ENCODE peak calls at places on chromosomes 4 and X, in six cellular contexts. O is aorta, D is transverse colon, N is IMR-90, A is endodermal cell, W is heart right ventricle. T is an unnamed sample.

GRCh38 chr4:89914609-89915008 is 20.0 kb downstream of the MMRN1 start:
- DNase-seq in O (no peak), A (no peak), D (no peak), W (no peak), N (no peak), T (no peak)

GRCh38 chr4:176320340-176320975 is 692 bp downstream of the SPCS3 start:
- DNase-seq in A (peak; percentile 87), W (peak; percentile 90), D (peak; percentile 91), N (peak; percentile 84), O (peak; percentile 97), T (peak; percentile 91)

GRCh38 chr4:107691378-107691777 is 28.7 kb downstream of the PAPSS1 start:
- DNase-seq in D (no peak), A (no peak), W (no peak), O (no peak), N (no peak), T (no peak)

GRCh38 chr4:173505924-173506779 is 23.9 kb downstream of the HAND2 start:
- DNase-seq in D (peak; percentile 63), O (peak; percentile 85), N (peak; percentile 45), A (peak; percentile 92), W (peak; percentile 66), T (peak; percentile 63)

GRCh38 chr4:170242471-170242870 is 152.7 kb upstream of the AADAT start:
- DNase-seq in D (no peak), W (no peak), A (no peak), O (no peak), N (no peak), T (no peak)

GRCh38 chr4:143411527-143412480 is 75.1 kb downstream of the GAB1 start:
- DNase-seq in A (no peak), N (peak; percentile 58), W (no peak), O (no peak), D (no peak), T (no peak)

GRCh38 chr4:109921384-109921808 is 8.7 kb downstream of the EGF start:
- DNase-seq in O (no peak), A (peak; percentile 59), W (no peak), D (no peak), N (peak; percentile 86), T (no peak)

GRCh38 chrX:105564536-105564935 is 257.8 kb upstream of the NRK start:
- DNase-seq in D (no peak), W (no peak), O (no peak), N (peak; percentile 20), A (no peak), T (no peak)

GRCh38 chrX:9379697-9380551 is 84.9 kb upstream of the TBL1X start:
- DNase-seq in A (no peak), W (no peak), O (no peak), D (peak; percentile 37), N (peak; percentile 61), T (no peak)

GRCh38 chr4:15250021-15250441 is 177.8 kb upstream of the C1QTNF7 start:
- DNase-seq in O (no peak), A (no peak), W (peak; percentile 32), D (no peak), N (peak; percentile 13), T (peak; percentile 53)

GRCh38 chr4:107531927-107532326 is 188.1 kb downstream of the PAPSS1 start:
- DNase-seq in D (no peak), W (no peak), N (no peak), O (no peak), A (no peak), T (no peak)

GRCh38 chr4:127997534-127998388 is 32.6 kb downstream of the ABHD18 start:
- DNase-seq in A (no peak), O (no peak), N (peak; percentile 63), W (no peak), D (no peak), T (no peak)

GRCh38 chr4:158722917-158723793 is at the start of gene PPID:
- DNase-seq in A (peak; percentile 93), D (peak; percentile 90), N (peak; percentile 70), O (peak; percentile 95), W (peak; percentile 88), T (peak; percentile 88)

GRCh38 chr4:6263541-6264540 is 5.8 kb upstream of the WFS1 start:
- DNase-seq in D (peak; percentile 57), O (peak; percentile 75), W (peak; percentile 51), N (peak; percentile 63), A (peak; percentile 80), T (no peak)

GRCh38 chr4:83440148-83440814 is 15.3 kb downstream of the HELQ start:
- DNase-seq in D (no peak), N (no peak), A (no peak), O (no peak), W (no peak), T (no peak)

GRCh38 chr4:47049347-47049746 is 18.0 kb downstream of the GABRB1 start:
- DNase-seq in N (no peak), D (no peak), W (no peak), A (no peak), O (no peak), T (no peak)

GRCh38 chr4:602559-602942 is 22.8 kb upstream of the PDE6B start:
- DNase-seq in O (no peak), N (no peak), W (peak; percentile 32), A (peak; percentile 99), D (peak; percentile 88), T (no peak)

GRCh38 chr4:111399523-111400135 is 745.6 kb upstream of the FAM241A start:
- DNase-seq in A (no peak), O (no peak), N (peak; percentile 6), W (peak; percentile 12), D (no peak), T (no peak)

GRCh38 chr4:71211748-71212147 is 127.1 kb upstream of the SLC4A4 start:
- DNase-seq in N (no peak), D (no peak), O (no peak), W (no peak), A (no peak), T (no peak)

GRCh38 chr4:60737858-60738257 is 462.3 kb upstream of the ADGRL3 start:
- DNase-seq in W (no peak), O (no peak), N (peak; percentile 74), A (no peak), D (no peak), T (no peak)

GRCh38 chr4:174215936-174216699 is 67.3 kb downstream of the FBXO8 start:
- DNase-seq in N (no peak), D (no peak), O (no peak), A (peak; percentile 73), W (no peak), T (no peak)

GRCh38 chr4:174107749-174108354 is 175.6 kb downstream of the FBXO8 start:
- DNase-seq in N (no peak), A (peak; percentile 71), D (no peak), O (no peak), W (no peak), T (no peak)

GRCh38 chr4:16225681-16225995 is 633 bp downstream of the TAPT1 start:
- DNase-seq in O (no peak), D (no peak), N (no peak), A (no peak), W (no peak), T (no peak)

GRCh38 chrX:7412840-7413239 is 264.9 kb upstream of the PUDP start:
- DNase-seq in D (no peak), W (no peak), A (no peak), N (no peak), O (no peak), T (no peak)

GRCh38 chr4:2356123-2357069 is 62.0 kb downstream of the ZFYVE28 start:
- DNase-seq in W (no peak), A (peak; percentile 45), D (peak; percentile 4), N (no peak), O (peak; percentile 63), T (no peak)

GRCh38 chrX:46777971-46778810 is 19.3 kb upstream of the SLC9A7 start:
- DNase-seq in A (peak; percentile 50), D (no peak), N (peak; percentile 56), O (no peak), W (no peak), T (no peak)
- H3K27ac ChIP-seq in A (peak overlapping the region; percentile 16), D (no peak overlapping the region), N (peak overlapping the region; percentile 47), O (no peak overlapping the region), W (no peak overlapping the region), T (peak overlapping the region; percentile 16)

DNA sequence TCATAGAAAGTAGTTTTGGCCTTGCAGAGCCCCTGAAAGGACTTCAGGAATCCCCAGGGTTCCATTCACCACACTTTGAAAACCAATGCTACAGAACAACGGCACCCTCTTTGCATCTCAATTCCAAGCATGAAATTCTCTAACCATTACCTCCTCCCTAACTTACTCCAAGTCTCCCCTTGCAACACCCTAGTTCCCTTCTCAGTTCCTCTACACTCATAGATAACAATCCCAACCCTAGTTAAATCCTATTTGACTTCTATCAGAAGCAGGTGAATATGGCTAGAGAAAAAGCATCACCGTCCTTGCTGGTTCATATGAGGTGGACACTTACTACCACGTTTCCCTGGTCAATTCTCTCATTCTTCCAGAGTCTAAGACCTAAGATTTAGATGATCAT is 2.4 kb downstream of the RCHY1 start:
- DNase-seq in O (no peak), W (no peak), A (no peak), D (no peak), N (no peak), T (no peak)
- H3K4me1 ChIP-seq in O (peaks cover 7% of the 10 kb centered on the region), W (peaks cover 56% of the 10 kb centered on the region), A (no peaks in the 10 kb centered on the region), D (peaks cover 62% of the 10 kb centered on the region), N (peaks cover 4% of the 10 kb centered on the region), T (peaks cover 68% of the 10 kb centered on the region)

GRCh38 chrX:74295102-74295501 is 8.9 kb upstream of the ZCCHC13 start:
- DNase-seq in O (no peak), D (no peak), A (no peak), N (no peak), W (no peak), T (no peak)

GRCh38 chrX:74291964-74292891 is 11.8 kb upstream of the ZCCHC13 start:
- DNase-seq in A (peak; percentile 94), W (peak; percentile 84), D (peak; percentile 89), N (peak; percentile 87), O (peak; percentile 93), T (peak; percentile 88)

GRCh38 chrX:74293343-74293946 is 10.5 kb upstream of the ZCCHC13 start:
- DNase-seq in N (peak; percentile 73), W (peak; percentile 81), A (peak; percentile 90), O (peak; percentile 92), D (peak; percentile 79), T (peak; percentile 78)

GRCh38 chrX:74286950-74287349 is 17.0 kb upstream of the ZCCHC13 start:
- DNase-seq in A (no peak), D (no peak), N (peak; percentile 85), W (no peak), O (no peak), T (no peak)

DNA sequence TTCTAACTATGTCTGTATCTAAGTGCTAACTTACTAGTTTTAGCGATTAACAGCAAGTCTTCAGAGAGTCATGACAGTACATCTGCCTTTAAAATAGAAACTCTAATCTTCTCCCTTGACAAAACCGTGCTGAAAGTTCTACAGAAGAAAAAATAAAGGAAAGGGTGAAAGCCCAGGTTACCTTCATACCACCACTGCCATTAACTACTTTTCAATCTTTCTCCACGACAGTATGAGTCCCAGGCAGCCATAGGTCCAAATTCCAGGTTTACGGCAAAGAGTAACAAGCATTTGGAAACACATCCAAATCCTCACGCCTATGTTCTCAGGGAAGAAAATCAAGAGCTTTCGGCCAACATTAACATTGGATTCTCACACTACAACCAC is 12.4 kb upstream of the ZCCHC13 start:
- DNase-seq in D (no peak), O (no peak), W (no peak), N (no peak), A (no peak), T (no peak)
- H3K27ac ChIP-seq in D (peak overlapping the region; percentile 88), O (peak overlapping the region; percentile 93), W (peak overlapping the region; percentile 92), N (peak overlapping the region; percentile 98), A (peak overlapping the region; percentile 93), T (peak overlapping the region; percentile 93)

DNA sequence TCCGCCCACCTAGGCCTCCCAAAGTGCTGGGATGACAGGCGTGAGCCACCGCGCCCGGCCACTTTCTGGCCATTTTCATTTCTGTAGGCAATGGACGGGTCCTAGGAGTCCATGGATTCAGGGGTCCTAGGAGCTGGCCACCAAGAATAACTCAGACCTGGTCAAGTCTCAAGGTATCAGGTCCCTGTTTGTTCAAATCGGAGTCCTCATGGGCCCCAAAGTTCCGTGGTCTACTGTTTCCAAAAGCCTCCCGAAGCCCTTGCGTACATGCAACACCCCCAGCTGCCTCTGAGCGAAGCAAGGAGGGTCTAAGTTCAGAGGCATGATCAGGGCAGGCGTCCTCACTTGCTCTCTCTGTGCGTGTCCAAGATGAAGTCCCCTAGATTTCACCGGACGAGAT is 30.1 kb downstream of the P2RY8 start:
- DNase-seq in N (no peak), A (no peak), D (no peak), O (peak; percentile 28), W (no peak), T (no peak)
- H3K4me1 ChIP-seq in N (no peaks in the 10 kb centered on the region), A (no peaks in the 10 kb centered on the region), D (no peaks in the 10 kb centered on the region), O (no peaks in the 10 kb centered on the region), W (peaks cover 5% of the 10 kb centered on the region), T (peaks cover 12% of the 10 kb centered on the region)

T was measured in left ventricle myocardium inferior.